ENCODE peak calls at places on chromosome 15, in four cellular contexts. H is progenitor cell of endocrine pancreas, N is NCI-H1694 treated with DMSO at 0.1 percent for 48 hours, C is AG08396. L is an unnamed sample.
A peak's percentile ranks its signal among the peaks of the same experiment; 100 is the strongest.

GRCh38 chr15:91224750-91225380 is 124.8 kb downstream of the SV2B start:
- DNase-seq in N (peak; percentile 74), H (peak; percentile 22), C (peak; percentile 35), L (peak; percentile 32)

GRCh38 chr15:28935316-28935715 is 49.5 kb downstream of the APBA2 start:
- DNase-seq in C (no peak), N (no peak), H (no peak), L (no peak)

GRCh38 chr15:38695249-38696119 is 130.9 kb upstream of the RASGRP1 start:
- DNase-seq in H (no peak), N (no peak), C (no peak), L (no peak)

GRCh38 chr15:22939652-22940061 is 40.5 kb downstream of the CYFIP1 start:
- DNase-seq in N (no peak), H (no peak), C (no peak), L (no peak)

GRCh38 chr15:101026686-101027272 is 107.6 kb downstream of the LRRK1 start:
- DNase-seq in C (no peak), H (no peak), N (no peak), L (no peak)

GRCh38 chr15:99755692-99756409 is 22.6 kb upstream of the LYSMD4 start:
- DNase-seq in H (no peak), N (peak; percentile 71), C (peak; percentile 74), L (peak; percentile 71)

GRCh38 chr15:90151989-90152645 is 49.0 kb upstream of the SEMA4B start:
- DNase-seq in C (no peak), N (no peak), H (no peak), L (no peak)

GRCh38 chr15:58484794-58485600 is 53.2 kb downstream of the LIPC start:
- DNase-seq in N (no peak), H (no peak), C (no peak), L (no peak)

GRCh38 chr15:57962887-57963286 is 102.6 kb downstream of the ALDH1A2 start:
- DNase-seq in C (no peak), N (no peak), H (no peak), L (no peak)

GRCh38 chr15:31934821-31935220 is 95.5 kb upstream of the CHRNA7 start:
- DNase-seq in N (no peak), C (no peak), H (no peak), L (no peak)

GRCh38 chr15:69712999-69713398 is 260.4 kb downstream of the RPLP1 start:
- DNase-seq in N (no peak), C (no peak), H (no peak), L (no peak)

GRCh38 chr15:68256675-68257450 is 20.7 kb upstream of the FEM1B start:
- DNase-seq in N (no peak), C (peak; percentile 69), H (peak; percentile 87), L (peak; percentile 91)

GRCh38 chr15:26455828-26456227 is 317.0 kb downstream of the GABRB3 start:
- DNase-seq in N (no peak), C (no peak), H (no peak), L (no peak)

GRCh38 chr15:40957041-40957555 is 3.8 kb downstream of the CHAC1 start:
- DNase-seq in N (no peak), C (no peak), H (no peak), L (no peak)

GRCh38 chr15:52567886-52568568 is 803 bp downstream of the ARPP19 start:
- DNase-seq in N (no peak), H (peak; percentile 21), C (peak; percentile 17), L (no peak)

GRCh38 chr15:87387681-87388240 is 868.8 kb downstream of the NTRK3 start:
- DNase-seq in N (no peak), H (no peak), C (no peak), L (no peak)